ENCODE peak calls at places on chromosomes 5 and 9, in nine cellular contexts. B is non-pigmented ciliary epithelial cell; H is stimulated activated CD8-positive, alpha-beta memory T cell treated with anti-CD3 and anti-CD28 coated beads, Interleukin-15, amount 100 ng/mL, for 1 hour; A is globus pallidus; Y is AG08395; O is GM03348; I is adrenal gland; U is GM06990; X is GOT3. G is an unnamed sample.

GRCh38 chr5:38650540-38651275 is 94.3 kb upstream of the LIFR start:
- DNase-seq in Y (peak; percentile 21), I (no peak), U (no peak), B (no peak), H (no peak), O (no peak), X (no peak), A (no peak), G (no peak)

GRCh38 chr9:118928723-118929122 is 440.5 kb downstream of the BRINP1 start:
- DNase-seq in O (no peak), I (no peak), H (no peak), B (no peak), X (no peak), U (no peak), A (no peak), Y (no peak), G (no peak)

GRCh38 chr9:61673664-61674381 is 484.0 kb downstream of the SPATA31A7 start:
- DNase-seq in A (no peak), O (no peak), H (no peak), X (no peak), U (no peak), I (no peak), Y (no peak), B (no peak), G (no peak)

GRCh38 chr5:157602505-157602904 is 26.9 kb upstream of the ADAM19 start:
- DNase-seq in I (no peak), O (peak; percentile 5), X (no peak), A (no peak), H (no peak), U (peak; percentile 50), Y (peak; percentile 7), B (no peak), G (no peak)

GRCh38 chr9:134175808-134176598 is 11.6 kb upstream of the RNU6ATAC start:
- DNase-seq in I (no peak), B (no peak), O (no peak), A (no peak), U (no peak), H (no peak), Y (no peak), X (no peak), G (no peak)

GRCh38 chr5:90488791-90489190 is 14.1 kb downstream of the POLR3G start:
- DNase-seq in U (no peak), Y (peak; percentile 62), O (peak; percentile 67), A (no peak), H (no peak), I (no peak), X (no peak), B (peak; percentile 55), G (no peak)

GRCh38 chr9:111232997-111233790 is 96.8 kb downstream of the OR2K2 start:
- DNase-seq in B (no peak), U (no peak), O (peak; percentile 11), Y (no peak), I (no peak), A (no peak), X (no peak), H (no peak), G (no peak)

GRCh38 chr5:140108093-140109049 is 5.5 kb upstream of the PURA start:
- DNase-seq in Y (no peak), U (no peak), O (peak; percentile 35), I (no peak), A (no peak), B (no peak), X (no peak), H (no peak), G (peak; percentile 57)

GRCh38 chr5:168552146-168552545 is 23.0 kb downstream of the FBLL1 start:
- DNase-seq in Y (peak; percentile 61), X (no peak), U (no peak), B (peak; percentile 86), A (no peak), H (no peak), O (peak; percentile 35), I (no peak), G (no peak)

GRCh38 chr5:78964889-78965288 is 20.2 kb downstream of the ARSB start:
- DNase-seq in I (no peak), A (peak; percentile 78), Y (peak; percentile 53), O (peak; percentile 58), X (no peak), H (no peak), U (no peak), B (no peak), G (no peak)

GRCh38 chr9:115261656-115262081 is 143.7 kb upstream of the TNC start:
- DNase-seq in B (no peak), U (no peak), H (no peak), Y (no peak), O (peak; percentile 13), X (no peak), I (no peak), A (no peak), G (no peak)

GRCh38 chr5:64900618-64901017 is 131.9 kb downstream of the CWC27 start:
- DNase-seq in U (no peak), O (no peak), X (no peak), A (no peak), Y (no peak), H (no peak), B (no peak), I (no peak), G (no peak)

GRCh38 chr5:136666970-136667620 is 301.8 kb upstream of the TRPC7 start:
- DNase-seq in Y (no peak), A (no peak), U (peak; percentile 4), B (no peak), H (no peak), I (no peak), X (no peak), O (no peak), G (no peak)

GRCh38 chr5:116572375-116573278 is 2.0 kb downstream of the SEMA6A start:
- DNase-seq in Y (no peak), H (no peak), B (no peak), O (peak; percentile 12), I (peak; percentile 77), A (peak; percentile 66), U (peak; percentile 17), X (no peak), G (peak; percentile 38)

GRCh38 chr5:65209341-65209740 is 272.4 kb downstream of the ADAMTS6 start:
- DNase-seq in B (peak; percentile 92), U (no peak), Y (peak; percentile 74), O (peak; percentile 56), I (no peak), H (no peak), A (no peak), X (no peak), G (no peak)

GRCh38 chr5:139690385-139691274 is 42.5 kb downstream of the CXXC5 start:
- DNase-seq in A (no peak), B (no peak), I (no peak), U (no peak), Y (no peak), X (no peak), H (no peak), O (peak; percentile 65), G (peak; percentile 56)